ENCODE peak calls at places on chromosomes 16 and 17, in six cellular contexts. One of them, this sample, is unnamed.

GRCh38 chr16:64254443-64255367 is 867.2 kb downstream of the CDH11 start:
- DNase-seq in nephron progenitor cell: no peak
- DNase-seq in PC-9: no peak
- DNase-seq in BJ: no peak
- DNase-seq in ovary: no peak
- DNase-seq in activated T-helper 1 cell treated with anti-CD3 and anti-CD28 coated beads, Interleukin-2, amount 50 U/mL, for 16 hours: no peak
- DNase-seq in this sample: no peak

GRCh38 chr17:58284613-58285421 is 4.1 kb upstream of the MPO start:
- DNase-seq in nephron progenitor cell: no peak
- DNase-seq in PC-9: no peak
- DNase-seq in BJ: no peak
- DNase-seq in ovary: no peak
- DNase-seq in activated T-helper 1 cell treated with anti-CD3 and anti-CD28 coated beads, Interleukin-2, amount 50 U/mL, for 16 hours: no peak
- DNase-seq in this sample: no peak

GRCh38 chr17:36149296-36149820 is 27.1 kb downstream of the TBC1D3B start:
- DNase-seq in nephron progenitor cell: no peak
- DNase-seq in PC-9: no peak
- DNase-seq in BJ: peak
- DNase-seq in ovary: peak
- DNase-seq in activated T-helper 1 cell treated with anti-CD3 and anti-CD28 coated beads, Interleukin-2, amount 50 U/mL, for 16 hours: no peak
- DNase-seq in this sample: peak

GRCh38 chr17:51391992-51392654 is 131.8 kb downstream of the UTP18 start:
- DNase-seq in nephron progenitor cell: no peak
- DNase-seq in PC-9: no peak
- DNase-seq in BJ: no peak
- DNase-seq in ovary: no peak
- DNase-seq in activated T-helper 1 cell treated with anti-CD3 and anti-CD28 coated beads, Interleukin-2, amount 50 U/mL, for 16 hours: no peak
- DNase-seq in this sample: no peak

GRCh38 chr17:11668633-11669032 is 70.4 kb downstream of the DNAH9 start:
- DNase-seq in nephron progenitor cell: no peak
- DNase-seq in PC-9: no peak
- DNase-seq in BJ: no peak
- DNase-seq in ovary: no peak
- DNase-seq in activated T-helper 1 cell treated with anti-CD3 and anti-CD28 coated beads, Interleukin-2, amount 50 U/mL, for 16 hours: no peak
- DNase-seq in this sample: no peak

GRCh38 chr16:2874584-2875362 is 8.2 kb upstream of the FLYWCH2 start:
- DNase-seq in nephron progenitor cell: peak
- DNase-seq in PC-9: peak
- DNase-seq in BJ: no peak
- DNase-seq in ovary: peak
- DNase-seq in activated T-helper 1 cell treated with anti-CD3 and anti-CD28 coated beads, Interleukin-2, amount 50 U/mL, for 16 hours: peak
- DNase-seq in this sample: peak

GRCh38 chr16:89290472-89290871 is 73.0 kb downstream of the ZNF778 start:
- DNase-seq in nephron progenitor cell: no peak
- DNase-seq in PC-9: no peak
- DNase-seq in BJ: no peak
- DNase-seq in ovary: no peak
- DNase-seq in activated T-helper 1 cell treated with anti-CD3 and anti-CD28 coated beads, Interleukin-2, amount 50 U/mL, for 16 hours: no peak
- DNase-seq in this sample: no peak

GRCh38 chr17:40782450-40782849 is at the start of gene KRT27:
- DNase-seq in nephron progenitor cell: no peak
- DNase-seq in PC-9: no peak
- DNase-seq in BJ: no peak
- DNase-seq in ovary: no peak
- DNase-seq in activated T-helper 1 cell treated with anti-CD3 and anti-CD28 coated beads, Interleukin-2, amount 50 U/mL, for 16 hours: no peak
- DNase-seq in this sample: no peak

GRCh38 chr17:40224707-40225092 is 5.6 kb downstream of the WIPF2 start:
- DNase-seq in nephron progenitor cell: no peak
- DNase-seq in PC-9: no peak
- DNase-seq in BJ: no peak
- DNase-seq in ovary: no peak
- DNase-seq in activated T-helper 1 cell treated with anti-CD3 and anti-CD28 coated beads, Interleukin-2, amount 50 U/mL, for 16 hours: no peak
- DNase-seq in this sample: peak

GRCh38 chr17:58339775-58340622 is 11.4 kb upstream of the TSPOAP1 start:
- DNase-seq in nephron progenitor cell: no peak
- DNase-seq in PC-9: no peak
- DNase-seq in BJ: no peak
- DNase-seq in ovary: no peak
- DNase-seq in activated T-helper 1 cell treated with anti-CD3 and anti-CD28 coated beads, Interleukin-2, amount 50 U/mL, for 16 hours: no peak
- DNase-seq in this sample: peak

GRCh38 chr16:89035698-89036570 is 57.7 kb upstream of the ACSF3 start:
- DNase-seq in nephron progenitor cell: peak
- DNase-seq in PC-9: no peak
- DNase-seq in BJ: no peak
- DNase-seq in ovary: no peak
- DNase-seq in activated T-helper 1 cell treated with anti-CD3 and anti-CD28 coated beads, Interleukin-2, amount 50 U/mL, for 16 hours: no peak
- DNase-seq in this sample: peak

GRCh38 chr17:17535957-17536356 is 39.8 kb upstream of the RASD1 start:
- DNase-seq in nephron progenitor cell: no peak
- DNase-seq in PC-9: no peak
- DNase-seq in BJ: no peak
- DNase-seq in ovary: no peak
- DNase-seq in activated T-helper 1 cell treated with anti-CD3 and anti-CD28 coated beads, Interleukin-2, amount 50 U/mL, for 16 hours: no peak
- DNase-seq in this sample: peak

GRCh38 chr17:40177275-40177874 is at the start of gene RAPGEFL1:
- DNase-seq in nephron progenitor cell: peak
- DNase-seq in PC-9: peak
- DNase-seq in BJ: no peak
- DNase-seq in ovary: peak
- DNase-seq in activated T-helper 1 cell treated with anti-CD3 and anti-CD28 coated beads, Interleukin-2, amount 50 U/mL, for 16 hours: peak
- DNase-seq in this sample: peak

GRCh38 chr17:39782980-39783379 is 45.2 kb downstream of the GRB7 start:
- DNase-seq in nephron progenitor cell: no peak
- DNase-seq in PC-9: no peak
- DNase-seq in BJ: no peak
- DNase-seq in ovary: no peak
- DNase-seq in activated T-helper 1 cell treated with anti-CD3 and anti-CD28 coated beads, Interleukin-2, amount 50 U/mL, for 16 hours: no peak
- DNase-seq in this sample: no peak

GRCh38 chr16:87832137-87832527 is 37.2 kb downstream of the SLC7A5 start:
- DNase-seq in nephron progenitor cell: no peak
- DNase-seq in PC-9: no peak
- DNase-seq in BJ: no peak
- DNase-seq in ovary: no peak
- DNase-seq in activated T-helper 1 cell treated with anti-CD3 and anti-CD28 coated beads, Interleukin-2, amount 50 U/mL, for 16 hours: no peak
- DNase-seq in this sample: no peak

GRCh38 chr17:75668489-75668888 is 1.4 kb downstream of the SAP30BP start:
- DNase-seq in nephron progenitor cell: no peak
- DNase-seq in PC-9: no peak
- DNase-seq in BJ: no peak
- DNase-seq in ovary: no peak
- DNase-seq in activated T-helper 1 cell treated with anti-CD3 and anti-CD28 coated beads, Interleukin-2, amount 50 U/mL, for 16 hours: no peak
- DNase-seq in this sample: no peak

GRCh38 chr16:57194512-57194911 is 8.4 kb downstream of the RSPRY1 start:
- DNase-seq in nephron progenitor cell: no peak
- DNase-seq in PC-9: peak
- DNase-seq in BJ: peak
- DNase-seq in ovary: no peak
- DNase-seq in activated T-helper 1 cell treated with anti-CD3 and anti-CD28 coated beads, Interleukin-2, amount 50 U/mL, for 16 hours: no peak
- DNase-seq in this sample: no peak

GRCh38 chr17:50063516-50064252 is 7.8 kb downstream of the ITGA3 start:
- DNase-seq in nephron progenitor cell: no peak
- DNase-seq in PC-9: no peak
- DNase-seq in BJ: no peak
- DNase-seq in ovary: no peak
- DNase-seq in activated T-helper 1 cell treated with anti-CD3 and anti-CD28 coated beads, Interleukin-2, amount 50 U/mL, for 16 hours: no peak
- DNase-seq in this sample: no peak

GRCh38 chr17:71635187-71635586 is 485.6 kb upstream of the SOX9 start:
- DNase-seq in nephron progenitor cell: no peak
- DNase-seq in PC-9: no peak
- DNase-seq in BJ: no peak
- DNase-seq in ovary: no peak
- DNase-seq in activated T-helper 1 cell treated with anti-CD3 and anti-CD28 coated beads, Interleukin-2, amount 50 U/mL, for 16 hours: no peak
- DNase-seq in this sample: no peak

GRCh38 chr16:75202069-75202590 is 4.8 kb downstream of the CTRB2 start:
- DNase-seq in nephron progenitor cell: no peak
- DNase-seq in PC-9: no peak
- DNase-seq in BJ: no peak
- DNase-seq in ovary: no peak
- DNase-seq in activated T-helper 1 cell treated with anti-CD3 and anti-CD28 coated beads, Interleukin-2, amount 50 U/mL, for 16 hours: no peak
- DNase-seq in this sample: peak

GRCh38 chr17:80187090-80187489 is 17.3 kb downstream of the CARD14 start:
- DNase-seq in nephron progenitor cell: no peak
- DNase-seq in PC-9: no peak
- DNase-seq in BJ: no peak
- DNase-seq in ovary: no peak
- DNase-seq in activated T-helper 1 cell treated with anti-CD3 and anti-CD28 coated beads, Interleukin-2, amount 50 U/mL, for 16 hours: no peak
- DNase-seq in this sample: no peak

GRCh38 chr16:55324491-55325447 is 766 bp downstream of the IRX6 start:
- DNase-seq in nephron progenitor cell: peak
- DNase-seq in PC-9: no peak
- DNase-seq in BJ: no peak
- DNase-seq in ovary: no peak
- DNase-seq in activated T-helper 1 cell treated with anti-CD3 and anti-CD28 coated beads, Interleukin-2, amount 50 U/mL, for 16 hours: no peak
- DNase-seq in this sample: no peak

GRCh38 chr16:82900611-82901010 is 273.8 kb downstream of the CDH13 start:
- DNase-seq in nephron progenitor cell: no peak
- DNase-seq in PC-9: no peak
- DNase-seq in BJ: no peak
- DNase-seq in ovary: no peak
- DNase-seq in activated T-helper 1 cell treated with anti-CD3 and anti-CD28 coated beads, Interleukin-2, amount 50 U/mL, for 16 hours: no peak
- DNase-seq in this sample: no peak

GRCh38 chr17:50640701-50641338 is 6.1 kb downstream of the ABCC3 start:
- DNase-seq in nephron progenitor cell: no peak
- DNase-seq in PC-9: no peak
- DNase-seq in BJ: no peak
- DNase-seq in ovary: no peak
- DNase-seq in activated T-helper 1 cell treated with anti-CD3 and anti-CD28 coated beads, Interleukin-2, amount 50 U/mL, for 16 hours: no peak
- DNase-seq in this sample: peak

GRCh38 chr16:78045865-78046581 is 23.7 kb downstream of the CLEC3A start:
- DNase-seq in nephron progenitor cell: peak
- DNase-seq in PC-9: peak
- DNase-seq in BJ: no peak
- DNase-seq in ovary: peak
- DNase-seq in activated T-helper 1 cell treated with anti-CD3 and anti-CD28 coated beads, Interleukin-2, amount 50 U/mL, for 16 hours: no peak
- DNase-seq in this sample: peak

GRCh38 chr17:72125226-72125651 is 4.4 kb downstream of the SOX9 start:
- DNase-seq in nephron progenitor cell: no peak
- DNase-seq in PC-9: no peak
- DNase-seq in BJ: no peak
- DNase-seq in ovary: no peak
- DNase-seq in activated T-helper 1 cell treated with anti-CD3 and anti-CD28 coated beads, Interleukin-2, amount 50 U/mL, for 16 hours: no peak
- DNase-seq in this sample: no peak

GRCh38 chr17:46929413-46929812 is 6.5 kb downstream of the GOSR2 start:
- DNase-seq in nephron progenitor cell: no peak
- DNase-seq in PC-9: no peak
- DNase-seq in BJ: peak
- DNase-seq in ovary: no peak
- DNase-seq in activated T-helper 1 cell treated with anti-CD3 and anti-CD28 coated beads, Interleukin-2, amount 50 U/mL, for 16 hours: no peak
- DNase-seq in this sample: no peak

GRCh38 chr16:57505169-57505568 is 18.9 kb upstream of the DOK4 start:
- DNase-seq in nephron progenitor cell: no peak
- DNase-seq in PC-9: no peak
- DNase-seq in BJ: no peak
- DNase-seq in ovary: no peak
- DNase-seq in activated T-helper 1 cell treated with anti-CD3 and anti-CD28 coated beads, Interleukin-2, amount 50 U/mL, for 16 hours: no peak
- DNase-seq in this sample: no peak

GRCh38 chr17:51427259-51428255 is 167.2 kb downstream of the UTP18 start:
- DNase-seq in nephron progenitor cell: no peak
- DNase-seq in PC-9: no peak
- DNase-seq in BJ: no peak
- DNase-seq in ovary: no peak
- DNase-seq in activated T-helper 1 cell treated with anti-CD3 and anti-CD28 coated beads, Interleukin-2, amount 50 U/mL, for 16 hours: peak
- DNase-seq in this sample: no peak

GRCh38 chr17:45936610-45937009 is 42.3 kb downstream of the MAPT start:
- DNase-seq in nephron progenitor cell: no peak
- DNase-seq in PC-9: no peak
- DNase-seq in BJ: no peak
- DNase-seq in ovary: no peak
- DNase-seq in activated T-helper 1 cell treated with anti-CD3 and anti-CD28 coated beads, Interleukin-2, amount 50 U/mL, for 16 hours: no peak
- DNase-seq in this sample: no peak

GRCh38 chr16:89921131-89921698 is 1.9 kb upstream of the TUBB3 start:
- DNase-seq in nephron progenitor cell: no peak
- DNase-seq in PC-9: no peak
- DNase-seq in BJ: no peak
- DNase-seq in ovary: no peak
- DNase-seq in activated T-helper 1 cell treated with anti-CD3 and anti-CD28 coated beads, Interleukin-2, amount 50 U/mL, for 16 hours: no peak
- DNase-seq in this sample: peak

GRCh38 chr16:89114159-89114981 is 20.7 kb downstream of the ACSF3 start:
- DNase-seq in nephron progenitor cell: no peak
- DNase-seq in PC-9: peak
- DNase-seq in BJ: no peak
- DNase-seq in ovary: no peak
- DNase-seq in activated T-helper 1 cell treated with anti-CD3 and anti-CD28 coated beads, Interleukin-2, amount 50 U/mL, for 16 hours: no peak
- DNase-seq in this sample: peak

GRCh38 chr17:58119491-58119890 is 28.7 kb upstream of the OR4D1 start:
- DNase-seq in nephron progenitor cell: no peak
- DNase-seq in PC-9: no peak
- DNase-seq in BJ: no peak
- DNase-seq in ovary: no peak
- DNase-seq in activated T-helper 1 cell treated with anti-CD3 and anti-CD28 coated beads, Interleukin-2, amount 50 U/mL, for 16 hours: no peak
- DNase-seq in this sample: no peak

GRCh38 chr16:56368545-56368944 is 56.8 kb downstream of the AMFR start:
- DNase-seq in nephron progenitor cell: no peak
- DNase-seq in PC-9: no peak
- DNase-seq in BJ: no peak
- DNase-seq in ovary: no peak
- DNase-seq in activated T-helper 1 cell treated with anti-CD3 and anti-CD28 coated beads, Interleukin-2, amount 50 U/mL, for 16 hours: no peak
- DNase-seq in this sample: no peak